ENCODE peak calls at places on chromosomes 5 and 9, in seven cellular contexts. A is NAMALWA; D is activated CD4-positive, CD25-positive, alpha-beta regulatory T cell treated with anti-CD3 and anti-CD28 coated beads, Interleukin-2, amount 50 U/mL, for 72 hours; F is stimulated activated CD4-positive, alpha-beta T cell treated with anti-CD3 and anti-CD28 coated beads, Interleukin-15, amount 100 ng/mL, for 1 hour; Y is GM12891; C is lower lobe of right lung; R is NCI-H1105. G is an unnamed sample.

GRCh38 chr5:132370241-132370820 is 821 bp downstream of the SLC22A5 start:
- DNase-seq in A (no peak), D (no peak), F (no peak), Y (no peak), C (no peak), R (no peak), G (no peak)

GRCh38 chr5:118987988-118988945 is at the start of gene DTWD2:
- DNase-seq in A (peak; percentile 87), D (peak; percentile 95), F (peak; percentile 81), Y (peak; percentile 88), C (peak; percentile 96), R (peak; percentile 90), G (peak; percentile 86)

GRCh38 chr5:43020294-43020711 is 19.8 kb downstream of the ANXA2R start:
- DNase-seq in A (no peak), D (peak; percentile 49), F (no peak), Y (no peak), C (no peak), R (peak; percentile 70), G (no peak)

GRCh38 chr5:178577376-178577839 is 12.8 kb downstream of the COL23A1 start:
- DNase-seq in A (no peak), D (no peak), F (no peak), Y (no peak), C (no peak), R (no peak), G (no peak)

GRCh38 chr9:129493002-129493713 is 127.7 kb downstream of the C9orf50 start:
- DNase-seq in A (peak; percentile 24), D (no peak), F (no peak), Y (no peak), C (no peak), R (no peak), G (no peak)

GRCh38 chr9:35651964-35652828 is 1.5 kb upstream of the SIT1 start:
- DNase-seq in A (no peak), D (no peak), F (no peak), Y (no peak), C (no peak), R (no peak), G (peak; percentile 73)

GRCh38 chr9:125844611-125845010 is 97.4 kb downstream of the PBX3 start:
- DNase-seq in A (no peak), D (no peak), F (no peak), Y (no peak), C (no peak), R (no peak), G (no peak)

GRCh38 chr5:88692979-88693932 is 189.7 kb downstream of the MEF2C start:
- DNase-seq in A (no peak), D (no peak), F (no peak), Y (no peak), C (no peak), R (no peak), G (no peak)

GRCh38 chr5:132853323-132853722 is 12.9 kb downstream of the GDF9 start:
- DNase-seq in A (no peak), D (no peak), F (no peak), Y (no peak), C (no peak), R (no peak), G (no peak)

GRCh38 chr9:128190516-128191405 is 611 bp downstream of the CIZ1 start:
- DNase-seq in A (peak; percentile 36), D (no peak), F (no peak), Y (no peak), C (no peak), R (no peak), G (no peak)

GRCh38 chr9:131740898-131741297 is 1.0 kb upstream of the RAPGEF1 start:
- DNase-seq in A (peak; percentile 30), D (no peak), F (no peak), Y (no peak), C (peak; percentile 45), R (no peak), G (no peak)

GRCh38 chr5:15008911-15009310 is 137.3 kb upstream of the ANKH start:
- DNase-seq in A (no peak), D (no peak), F (no peak), Y (no peak), C (no peak), R (no peak), G (no peak)

GRCh38 chr9:30967484-30967883 is 1417.0 kb upstream of the ACO1 start:
- DNase-seq in A (peak; percentile 3), D (no peak), F (no peak), Y (no peak), C (no peak), R (no peak), G (no peak)

GRCh38 chr9:106104887-106105286 is 410.5 kb downstream of the TMEM38B start:
- DNase-seq in A (peak; percentile 13), D (no peak), F (no peak), Y (no peak), C (no peak), R (no peak), G (no peak)

GRCh38 chr9:131892162-131892707 is 152.4 kb upstream of the RAPGEF1 start:
- DNase-seq in A (no peak), D (no peak), F (no peak), Y (no peak), C (no peak), R (no peak), G (no peak)

GRCh38 chr9:131728546-131728910 is 11.3 kb downstream of the RAPGEF1 start:
- DNase-seq in A (peak; percentile 54), D (no peak), F (no peak), Y (no peak), C (no peak), R (no peak), G (no peak)

GRCh38 chr9:95649801-95650213 is 133.0 kb upstream of the PTCH1 start:
- DNase-seq in A (no peak), D (no peak), F (no peak), Y (no peak), C (no peak), R (no peak), G (no peak)

GRCh38 chr5:119022017-119022745 is 33.8 kb upstream of the DTWD2 start:
- DNase-seq in A (peak; percentile 74), D (no peak), F (no peak), Y (no peak), C (no peak), R (no peak), G (peak; percentile 46)

GRCh38 chr9:22395585-22396205 is 50.9 kb upstream of the DMRTA1 start:
- DNase-seq in A (no peak), D (no peak), F (no peak), Y (no peak), C (no peak), R (no peak), G (no peak)

GRCh38 chr9:71690058-71690691 is 78.1 kb downstream of the CEMIP2 start:
- DNase-seq in A (no peak), D (no peak), F (no peak), Y (no peak), C (no peak), R (no peak), G (no peak)

GRCh38 chr9:124351672-124352468 is 63.4 kb downstream of the PSMB7 start:
- DNase-seq in A (no peak), D (no peak), F (no peak), Y (no peak), C (no peak), R (no peak), G (no peak)

GRCh38 chr9:120877276-120878034 is 467 bp upstream of the PHF19 start:
- DNase-seq in A (peak; percentile 76), D (peak; percentile 75), F (peak; percentile 42), Y (peak; percentile 72), C (peak; percentile 75), R (peak; percentile 80), G (peak; percentile 78)

GRCh38 chr9:131732636-131733340 is 7.1 kb downstream of the RAPGEF1 start:
- DNase-seq in A (peak; percentile 85), D (no peak), F (no peak), Y (no peak), C (peak; percentile 49), R (no peak), G (peak; percentile 88)

GRCh38 chr5:93622240-93622885 is 39.3 kb downstream of the NR2F1 start:
- DNase-seq in A (peak; percentile 55), D (no peak), F (no peak), Y (no peak), C (no peak), R (peak; percentile 14), G (peak; percentile 62)

G was measured in MV-4-11.